ENCODE peak calls at places on chromosome 7, in ten cellular contexts. One of them, this sample, is unnamed.

GRCh38 chr7:143384148-143384547 is 3.0 kb downstream of the ZYX start:
- DNase-seq in fibroblast of the aortic adventitia: peak; percentile 75
- DNase-seq in iPS DF 6.9: no peak
- DNase-seq in NCI-H1092: no peak
- DNase-seq in HepG2: no peak
- DNase-seq in uterus: peak; percentile 51
- DNase-seq in astrocyte of the hippocampus: peak; percentile 39
- DNase-seq in astrocyte of the spinal cord: no peak
- DNase-seq in substantia nigra: no peak
- DNase-seq in stimulated activated CD4-positive, alpha-beta T cell treated with anti-CD3 and anti-CD28 coated beads, Interleukin-1b, Interleukin-23, amount 100 ng/mL, for 24 hours: no peak
- DNase-seq in this sample: no peak

GRCh38 chr7:47937711-47938573 is 10.3 kb downstream of the PKD1L1 start:
- DNase-seq in fibroblast of the aortic adventitia: no peak
- DNase-seq in iPS DF 6.9: no peak
- DNase-seq in NCI-H1092: no peak
- DNase-seq in HepG2: no peak
- DNase-seq in uterus: no peak
- DNase-seq in astrocyte of the hippocampus: no peak
- DNase-seq in astrocyte of the spinal cord: no peak
- DNase-seq in substantia nigra: no peak
- DNase-seq in stimulated activated CD4-positive, alpha-beta T cell treated with anti-CD3 and anti-CD28 coated beads, Interleukin-1b, Interleukin-23, amount 100 ng/mL, for 24 hours: no peak
- DNase-seq in this sample: no peak

GRCh38 chr7:52026140-52026539 is 709.5 kb upstream of the COBL start:
- DNase-seq in fibroblast of the aortic adventitia: no peak
- DNase-seq in iPS DF 6.9: no peak
- DNase-seq in NCI-H1092: no peak
- DNase-seq in HepG2: no peak
- DNase-seq in uterus: no peak
- DNase-seq in astrocyte of the hippocampus: no peak
- DNase-seq in astrocyte of the spinal cord: no peak
- DNase-seq in substantia nigra: no peak
- DNase-seq in stimulated activated CD4-positive, alpha-beta T cell treated with anti-CD3 and anti-CD28 coated beads, Interleukin-1b, Interleukin-23, amount 100 ng/mL, for 24 hours: no peak
- DNase-seq in this sample: no peak

GRCh38 chr7:157816526-157817250 is 479.9 kb downstream of the DNAJB6 start:
- DNase-seq in fibroblast of the aortic adventitia: no peak
- DNase-seq in iPS DF 6.9: no peak
- DNase-seq in NCI-H1092: no peak
- DNase-seq in HepG2: no peak
- DNase-seq in uterus: no peak
- DNase-seq in astrocyte of the hippocampus: no peak
- DNase-seq in astrocyte of the spinal cord: no peak
- DNase-seq in substantia nigra: no peak
- DNase-seq in stimulated activated CD4-positive, alpha-beta T cell treated with anti-CD3 and anti-CD28 coated beads, Interleukin-1b, Interleukin-23, amount 100 ng/mL, for 24 hours: no peak
- DNase-seq in this sample: no peak

GRCh38 chr7:93018666-93019065 is 99.1 kb downstream of the SAMD9 start:
- DNase-seq in fibroblast of the aortic adventitia: no peak
- DNase-seq in iPS DF 6.9: no peak
- DNase-seq in NCI-H1092: no peak
- DNase-seq in HepG2: no peak
- DNase-seq in uterus: no peak
- DNase-seq in astrocyte of the hippocampus: no peak
- DNase-seq in astrocyte of the spinal cord: no peak
- DNase-seq in substantia nigra: no peak
- DNase-seq in stimulated activated CD4-positive, alpha-beta T cell treated with anti-CD3 and anti-CD28 coated beads, Interleukin-1b, Interleukin-23, amount 100 ng/mL, for 24 hours: no peak
- DNase-seq in this sample: no peak

GRCh38 chr7:133560900-133561299 is 308.0 kb downstream of the EXOC4 start:
- DNase-seq in fibroblast of the aortic adventitia: no peak
- DNase-seq in iPS DF 6.9: no peak
- DNase-seq in NCI-H1092: no peak
- DNase-seq in HepG2: no peak
- DNase-seq in uterus: no peak
- DNase-seq in astrocyte of the hippocampus: no peak
- DNase-seq in astrocyte of the spinal cord: no peak
- DNase-seq in substantia nigra: no peak
- DNase-seq in stimulated activated CD4-positive, alpha-beta T cell treated with anti-CD3 and anti-CD28 coated beads, Interleukin-1b, Interleukin-23, amount 100 ng/mL, for 24 hours: no peak
- DNase-seq in this sample: no peak

GRCh38 chr7:151690597-151690996 is 170.9 kb upstream of the RHEB start:
- DNase-seq in fibroblast of the aortic adventitia: peak; percentile 24
- DNase-seq in iPS DF 6.9: no peak
- DNase-seq in NCI-H1092: no peak
- DNase-seq in HepG2: no peak
- DNase-seq in uterus: no peak
- DNase-seq in astrocyte of the hippocampus: no peak
- DNase-seq in astrocyte of the spinal cord: no peak
- DNase-seq in substantia nigra: no peak
- DNase-seq in stimulated activated CD4-positive, alpha-beta T cell treated with anti-CD3 and anti-CD28 coated beads, Interleukin-1b, Interleukin-23, amount 100 ng/mL, for 24 hours: no peak
- DNase-seq in this sample: peak; percentile 51

GRCh38 chr7:149809215-149809614 is 29.0 kb upstream of the ZNF862 start:
- DNase-seq in fibroblast of the aortic adventitia: no peak
- DNase-seq in iPS DF 6.9: no peak
- DNase-seq in NCI-H1092: no peak
- DNase-seq in HepG2: no peak
- DNase-seq in uterus: no peak
- DNase-seq in astrocyte of the hippocampus: no peak
- DNase-seq in astrocyte of the spinal cord: no peak
- DNase-seq in substantia nigra: no peak
- DNase-seq in stimulated activated CD4-positive, alpha-beta T cell treated with anti-CD3 and anti-CD28 coated beads, Interleukin-1b, Interleukin-23, amount 100 ng/mL, for 24 hours: no peak
- DNase-seq in this sample: no peak

GRCh38 chr7:93327006-93327633 is 95.0 kb downstream of the VPS50 start:
- DNase-seq in fibroblast of the aortic adventitia: peak; percentile 89
- DNase-seq in iPS DF 6.9: no peak
- DNase-seq in NCI-H1092: no peak
- DNase-seq in HepG2: no peak
- DNase-seq in uterus: no peak
- DNase-seq in astrocyte of the hippocampus: peak; percentile 90
- DNase-seq in astrocyte of the spinal cord: peak; percentile 90
- DNase-seq in substantia nigra: no peak
- DNase-seq in stimulated activated CD4-positive, alpha-beta T cell treated with anti-CD3 and anti-CD28 coated beads, Interleukin-1b, Interleukin-23, amount 100 ng/mL, for 24 hours: no peak
- DNase-seq in this sample: no peak

GRCh38 chr7:126511046-126511445 is 741.7 kb downstream of the GRM8 start:
- DNase-seq in fibroblast of the aortic adventitia: no peak
- DNase-seq in iPS DF 6.9: no peak
- DNase-seq in NCI-H1092: no peak
- DNase-seq in HepG2: no peak
- DNase-seq in uterus: no peak
- DNase-seq in astrocyte of the hippocampus: no peak
- DNase-seq in astrocyte of the spinal cord: no peak
- DNase-seq in substantia nigra: no peak
- DNase-seq in stimulated activated CD4-positive, alpha-beta T cell treated with anti-CD3 and anti-CD28 coated beads, Interleukin-1b, Interleukin-23, amount 100 ng/mL, for 24 hours: no peak
- DNase-seq in this sample: no peak

GRCh38 chr7:150977382-150978135 is 562 bp downstream of the KCNH2 start:
- DNase-seq in fibroblast of the aortic adventitia: no peak
- DNase-seq in iPS DF 6.9: no peak
- DNase-seq in NCI-H1092: peak; percentile 36
- DNase-seq in HepG2: no peak
- DNase-seq in uterus: no peak
- DNase-seq in astrocyte of the hippocampus: no peak
- DNase-seq in astrocyte of the spinal cord: no peak
- DNase-seq in substantia nigra: no peak
- DNase-seq in stimulated activated CD4-positive, alpha-beta T cell treated with anti-CD3 and anti-CD28 coated beads, Interleukin-1b, Interleukin-23, amount 100 ng/mL, for 24 hours: no peak
- DNase-seq in this sample: no peak

GRCh38 chr7:116582164-116582732 is 57.4 kb downstream of the CAV1 start:
- DNase-seq in fibroblast of the aortic adventitia: peak; percentile 56
- DNase-seq in iPS DF 6.9: no peak
- DNase-seq in NCI-H1092: no peak
- DNase-seq in HepG2: no peak
- DNase-seq in uterus: no peak
- DNase-seq in astrocyte of the hippocampus: no peak
- DNase-seq in astrocyte of the spinal cord: peak; percentile 47
- DNase-seq in substantia nigra: no peak
- DNase-seq in stimulated activated CD4-positive, alpha-beta T cell treated with anti-CD3 and anti-CD28 coated beads, Interleukin-1b, Interleukin-23, amount 100 ng/mL, for 24 hours: no peak
- DNase-seq in this sample: no peak

GRCh38 chr7:126483972-126484371 is 768.8 kb downstream of the GRM8 start:
- DNase-seq in fibroblast of the aortic adventitia: no peak
- DNase-seq in iPS DF 6.9: no peak
- DNase-seq in NCI-H1092: peak; percentile 74
- DNase-seq in HepG2: no peak
- DNase-seq in uterus: no peak
- DNase-seq in astrocyte of the hippocampus: no peak
- DNase-seq in astrocyte of the spinal cord: no peak
- DNase-seq in substantia nigra: no peak
- DNase-seq in stimulated activated CD4-positive, alpha-beta T cell treated with anti-CD3 and anti-CD28 coated beads, Interleukin-1b, Interleukin-23, amount 100 ng/mL, for 24 hours: no peak
- DNase-seq in this sample: no peak